ENCODE peak calls at places on chromosomes 11 and 22, in six cellular contexts. One of them, this sample, is unnamed.

GRCh38 chr22:39151329-39151975 is 1.0 kb downstream of the CBX7 start:
- DNase-seq in mesenchymal stem cell: no peak
- DNase-seq in neuronal stem cell: no peak
- DNase-seq in IMR-90: no peak
- DNase-seq in trophoblast cell: no peak
- DNase-seq in H1: no peak
- DNase-seq in this sample: peak; percentile 28

GRCh38 chr22:48354082-48354481 is 1473.6 kb downstream of the BRD1 start:
- DNase-seq in mesenchymal stem cell: no peak
- DNase-seq in neuronal stem cell: no peak
- DNase-seq in IMR-90: no peak
- DNase-seq in trophoblast cell: no peak
- DNase-seq in H1: no peak
- DNase-seq in this sample: no peak

GRCh38 chr11:69520186-69520585 is 38.7 kb downstream of the LINC01488 start:
- DNase-seq in mesenchymal stem cell: no peak
- DNase-seq in neuronal stem cell: no peak
- DNase-seq in IMR-90: peak; percentile 21
- DNase-seq in trophoblast cell: no peak
- DNase-seq in H1: no peak
- DNase-seq in this sample: no peak

GRCh38 chr11:133227674-133228111 is 304.6 kb downstream of the OPCML start:
- DNase-seq in mesenchymal stem cell: no peak
- DNase-seq in neuronal stem cell: no peak
- DNase-seq in IMR-90: no peak
- DNase-seq in trophoblast cell: no peak
- DNase-seq in H1: no peak
- DNase-seq in this sample: peak; percentile 36

GRCh38 chr22:19149962-19150361 is at the start of gene GSC2:
- DNase-seq in mesenchymal stem cell: no peak
- DNase-seq in neuronal stem cell: no peak
- DNase-seq in IMR-90: no peak
- DNase-seq in trophoblast cell: no peak
- DNase-seq in H1: no peak
- DNase-seq in this sample: no peak

GRCh38 chr22:36671398-36671797 is 32.2 kb downstream of the CACNG2 start:
- DNase-seq in mesenchymal stem cell: no peak
- DNase-seq in neuronal stem cell: no peak
- DNase-seq in IMR-90: no peak
- DNase-seq in trophoblast cell: no peak
- DNase-seq in H1: no peak
- DNase-seq in this sample: no peak

GRCh38 chr22:27183474-27183873 is 526.1 kb downstream of the MIAT start:
- DNase-seq in mesenchymal stem cell: no peak
- DNase-seq in neuronal stem cell: no peak
- DNase-seq in IMR-90: no peak
- DNase-seq in trophoblast cell: no peak
- DNase-seq in H1: no peak
- DNase-seq in this sample: no peak

GRCh38 chr22:22519591-22519990 is 479 bp downstream of the ZNF280A start:
- DNase-seq in mesenchymal stem cell: no peak
- DNase-seq in neuronal stem cell: no peak
- DNase-seq in IMR-90: no peak
- DNase-seq in trophoblast cell: no peak
- DNase-seq in H1: no peak
- DNase-seq in this sample: no peak

GRCh38 chr11:8091671-8092070 is 10.7 kb downstream of the TUB start:
- DNase-seq in mesenchymal stem cell: no peak
- DNase-seq in neuronal stem cell: no peak
- DNase-seq in IMR-90: no peak
- DNase-seq in trophoblast cell: no peak
- DNase-seq in H1: no peak
- DNase-seq in this sample: peak; percentile 14

GRCh38 chr11:72609045-72609444 is 65.2 kb downstream of the PDE2A start:
- DNase-seq in mesenchymal stem cell: peak; percentile 32
- DNase-seq in neuronal stem cell: no peak
- DNase-seq in IMR-90: peak; percentile 30
- DNase-seq in trophoblast cell: no peak
- DNase-seq in H1: no peak
- DNase-seq in this sample: no peak

GRCh38 chr11:69534166-69534530 is 52.7 kb downstream of the LINC01488 start:
- DNase-seq in mesenchymal stem cell: no peak
- DNase-seq in neuronal stem cell: no peak
- DNase-seq in IMR-90: no peak
- DNase-seq in trophoblast cell: no peak
- DNase-seq in H1: no peak
- DNase-seq in this sample: no peak

GRCh38 chr11:112689851-112690250 is 271.4 kb upstream of the NCAM1 start:
- DNase-seq in mesenchymal stem cell: no peak
- DNase-seq in neuronal stem cell: no peak
- DNase-seq in IMR-90: no peak
- DNase-seq in trophoblast cell: no peak
- DNase-seq in H1: no peak
- DNase-seq in this sample: no peak

GRCh38 chr11:17273668-17274321 is 2.7 kb upstream of the NUCB2 start:
- DNase-seq in mesenchymal stem cell: no peak
- DNase-seq in neuronal stem cell: no peak
- DNase-seq in IMR-90: no peak
- DNase-seq in trophoblast cell: peak; percentile 10
- DNase-seq in H1: no peak
- DNase-seq in this sample: peak; percentile 67

GRCh38 chr11:18657696-18658095 is 23.6 kb upstream of the SPTY2D1 start:
- DNase-seq in mesenchymal stem cell: no peak
- DNase-seq in neuronal stem cell: no peak
- DNase-seq in IMR-90: no peak
- DNase-seq in trophoblast cell: no peak
- DNase-seq in H1: no peak
- DNase-seq in this sample: no peak

GRCh38 chr11:57597971-57598830 is 716 bp downstream of the SERPING1 start:
- DNase-seq in mesenchymal stem cell: peak; percentile 42
- DNase-seq in neuronal stem cell: peak; percentile 97
- DNase-seq in IMR-90: peak; percentile 24
- DNase-seq in trophoblast cell: peak; percentile 86
- DNase-seq in H1: peak; percentile 75
- DNase-seq in this sample: peak; percentile 94

GRCh38 chr11:84212467-84213390 is 926.6 kb upstream of the CCDC90B start:
- DNase-seq in mesenchymal stem cell: no peak
- DNase-seq in neuronal stem cell: no peak
- DNase-seq in IMR-90: no peak
- DNase-seq in trophoblast cell: no peak
- DNase-seq in H1: no peak
- DNase-seq in this sample: no peak

GRCh38 chr11:73980001-73980960 is 2.4 kb downstream of the UCP2 start:
- DNase-seq in mesenchymal stem cell: peak; percentile 41
- DNase-seq in neuronal stem cell: no peak
- DNase-seq in IMR-90: peak; percentile 20
- DNase-seq in trophoblast cell: no peak
- DNase-seq in H1: no peak
- DNase-seq in this sample: peak; percentile 56

GRCh38 chr22:48923909-48924475 is 903.7 kb downstream of the BRD1 start:
- DNase-seq in mesenchymal stem cell: no peak
- DNase-seq in neuronal stem cell: no peak
- DNase-seq in IMR-90: no peak
- DNase-seq in trophoblast cell: no peak
- DNase-seq in H1: no peak
- DNase-seq in this sample: no peak

GRCh38 chr11:62264004-62264403 is 6.0 kb upstream of the SCGB2A2 start:
- DNase-seq in mesenchymal stem cell: no peak
- DNase-seq in neuronal stem cell: no peak
- DNase-seq in IMR-90: peak; percentile 7
- DNase-seq in trophoblast cell: no peak
- DNase-seq in H1: no peak
- DNase-seq in this sample: no peak

GRCh38 chr11:45756384-45757010 is 48.5 kb upstream of the SLC35C1 start:
- DNase-seq in mesenchymal stem cell: no peak
- DNase-seq in neuronal stem cell: no peak
- DNase-seq in IMR-90: no peak
- DNase-seq in trophoblast cell: no peak
- DNase-seq in H1: no peak
- DNase-seq in this sample: no peak

GRCh38 chr11:88979641-88980040 is 86.1 kb downstream of the GRM5 start:
- DNase-seq in mesenchymal stem cell: peak; percentile 6
- DNase-seq in neuronal stem cell: no peak
- DNase-seq in IMR-90: peak; percentile 76
- DNase-seq in trophoblast cell: no peak
- DNase-seq in H1: no peak
- DNase-seq in this sample: no peak

GRCh38 chr11:69166186-69167115 is 10.7 kb downstream of the SMIM38 start:
- DNase-seq in mesenchymal stem cell: peak; percentile 94
- DNase-seq in neuronal stem cell: no peak
- DNase-seq in IMR-90: peak; percentile 93
- DNase-seq in trophoblast cell: no peak
- DNase-seq in H1: peak; percentile 61
- DNase-seq in this sample: peak; percentile 66

GRCh38 chr11:128802358-128802981 is 64.6 kb downstream of the KCNJ1 start:
- DNase-seq in mesenchymal stem cell: peak; percentile 53
- DNase-seq in neuronal stem cell: peak; percentile 26
- DNase-seq in IMR-90: no peak
- DNase-seq in trophoblast cell: no peak
- DNase-seq in H1: no peak
- DNase-seq in this sample: peak; percentile 68

DNA sequence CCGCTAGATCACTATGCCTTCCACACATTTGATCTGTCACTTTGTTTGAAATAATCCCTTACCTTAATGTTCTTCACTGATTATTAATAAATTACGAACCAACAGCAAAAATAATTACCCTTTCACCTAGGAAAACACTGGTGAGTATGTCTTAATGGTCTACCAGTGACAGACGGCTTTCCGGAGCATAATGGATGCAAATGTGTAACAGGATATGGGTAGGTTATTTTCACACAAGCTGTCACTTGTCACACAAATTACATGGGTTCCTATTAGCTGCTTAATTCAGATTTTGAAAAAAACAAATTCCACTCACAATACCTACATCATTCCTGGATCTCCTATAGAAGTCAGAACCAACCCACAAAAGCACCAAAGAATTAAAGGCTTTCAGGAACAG is 127.9 kb downstream of the WT1 start:
- DNase-seq in mesenchymal stem cell: no peak
- DNase-seq in neuronal stem cell: no peak
- DNase-seq in IMR-90: no peak
- DNase-seq in trophoblast cell: no peak
- DNase-seq in H1: no peak
- DNase-seq in this sample: no peak
- H4K91ac ChIP-seq in mesenchymal stem cell: no peak overlapping the region
- H4K91ac ChIP-seq in neuronal stem cell: no peak overlapping the region
- H4K91ac ChIP-seq in IMR-90: no peak overlapping the region
- H4K91ac ChIP-seq in trophoblast cell: no peak overlapping the region
- H4K91ac ChIP-seq in H1: no peak overlapping the region
- H4K91ac ChIP-seq in this sample: no peak overlapping the region

GRCh38 chr22:42686756-42687491 is 33.7 kb downstream of the A4GALT start:
- DNase-seq in mesenchymal stem cell: no peak
- DNase-seq in neuronal stem cell: no peak
- DNase-seq in IMR-90: no peak
- DNase-seq in trophoblast cell: peak; percentile 71
- DNase-seq in H1: no peak
- DNase-seq in this sample: no peak
- H4K91ac ChIP-seq in mesenchymal stem cell: peak overlapping the region; percentile 72
- H4K91ac ChIP-seq in neuronal stem cell: no peak overlapping the region
- H4K91ac ChIP-seq in IMR-90: peak overlapping the region; percentile 49
- H4K91ac ChIP-seq in trophoblast cell: peak overlapping the region; percentile 41
- H4K91ac ChIP-seq in H1: peak overlapping the region; percentile 80
- H4K91ac ChIP-seq in this sample: no peak overlapping the region

DNA sequence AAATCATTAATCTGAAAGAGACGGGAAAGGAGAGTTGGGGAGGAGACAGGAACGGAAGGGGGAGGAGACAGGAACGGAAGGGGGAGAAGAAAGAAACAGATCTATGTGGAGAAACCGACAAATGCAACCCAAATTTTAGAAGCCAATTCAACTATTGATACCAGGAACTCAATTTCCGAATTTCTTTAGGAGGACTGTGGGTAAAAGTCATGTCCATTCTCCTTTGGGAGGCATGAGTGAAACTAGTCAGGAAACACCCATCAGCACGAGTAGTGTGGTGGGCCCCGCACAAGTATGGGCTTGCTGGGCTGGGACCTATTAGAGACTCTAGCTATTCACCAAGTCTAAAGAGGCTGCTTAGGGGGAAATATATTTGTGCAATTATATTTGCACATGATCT is 18.1 kb downstream of the ANO3 start:
- DNase-seq in mesenchymal stem cell: no peak
- DNase-seq in neuronal stem cell: no peak
- DNase-seq in IMR-90: no peak
- DNase-seq in trophoblast cell: no peak
- DNase-seq in H1: no peak
- DNase-seq in this sample: no peak
- H4K91ac ChIP-seq in mesenchymal stem cell: no peak overlapping the region
- H4K91ac ChIP-seq in neuronal stem cell: no peak overlapping the region
- H4K91ac ChIP-seq in IMR-90: no peak overlapping the region
- H4K91ac ChIP-seq in trophoblast cell: no peak overlapping the region
- H4K91ac ChIP-seq in H1: no peak overlapping the region
- H4K91ac ChIP-seq in this sample: no peak overlapping the region

GRCh38 chr11:43779306-43779705 is 98.8 kb downstream of the HSD17B12 start:
- DNase-seq in mesenchymal stem cell: no peak
- DNase-seq in neuronal stem cell: no peak
- DNase-seq in IMR-90: no peak
- DNase-seq in trophoblast cell: no peak
- DNase-seq in H1: no peak
- DNase-seq in this sample: no peak
- H4K91ac ChIP-seq in mesenchymal stem cell: no peak overlapping the region
- H4K91ac ChIP-seq in neuronal stem cell: no peak overlapping the region
- H4K91ac ChIP-seq in IMR-90: no peak overlapping the region
- H4K91ac ChIP-seq in trophoblast cell: no peak overlapping the region
- H4K91ac ChIP-seq in H1: no peak overlapping the region
- H4K91ac ChIP-seq in this sample: no peak overlapping the region

DNA sequence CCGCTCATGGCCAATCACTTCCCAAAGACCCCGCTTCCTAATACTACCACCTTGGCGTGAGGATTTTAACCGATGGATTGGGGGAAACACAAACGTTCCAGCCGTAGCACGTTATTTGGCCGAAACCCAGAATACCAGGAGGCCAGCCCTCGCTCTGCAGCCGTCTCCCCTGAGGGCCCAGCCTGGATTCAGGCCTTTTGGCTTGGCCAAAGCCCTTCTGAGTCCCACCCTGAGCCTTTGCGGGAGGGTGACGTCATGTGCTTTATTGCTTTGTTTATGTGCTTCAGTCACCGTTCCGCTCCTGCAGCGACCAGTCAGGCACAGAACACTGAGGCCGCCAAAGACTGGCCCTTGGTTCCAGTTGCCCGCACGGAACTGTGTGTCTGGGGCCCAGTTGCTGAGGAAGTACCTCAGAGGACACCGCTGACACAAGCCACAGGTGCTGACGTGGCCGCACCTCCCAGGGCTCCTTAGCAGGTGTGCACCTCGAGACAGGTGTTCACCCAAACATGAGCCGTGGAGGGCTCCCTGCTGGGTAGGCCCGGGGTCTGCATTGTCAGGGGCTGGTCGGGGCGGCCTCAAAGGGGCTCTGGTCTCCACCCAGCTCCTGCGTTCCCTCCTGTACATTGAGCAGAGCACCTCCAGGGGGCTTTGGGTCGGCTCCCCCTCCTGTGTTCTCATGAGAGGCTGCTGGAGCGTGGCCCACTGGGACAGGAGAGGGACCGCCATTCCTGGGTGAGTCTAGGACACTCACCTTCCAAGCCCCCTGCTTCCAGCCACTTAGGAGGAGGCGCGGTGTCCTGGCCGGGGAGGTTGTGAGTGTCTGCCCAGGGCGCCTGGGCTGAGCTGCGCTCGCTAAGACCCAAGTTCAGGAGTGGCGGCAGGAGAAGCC is 376.7 kb downstream of the TBC1D22A start:
- DNase-seq in mesenchymal stem cell: no peak
- DNase-seq in neuronal stem cell: no peak
- DNase-seq in IMR-90: no peak
- DNase-seq in trophoblast cell: no peak
- DNase-seq in H1: no peak
- DNase-seq in this sample: no peak
- H4K91ac ChIP-seq in mesenchymal stem cell: no peak overlapping the region
- H4K91ac ChIP-seq in neuronal stem cell: no peak overlapping the region
- H4K91ac ChIP-seq in IMR-90: no peak overlapping the region
- H4K91ac ChIP-seq in trophoblast cell: no peak overlapping the region
- H4K91ac ChIP-seq in H1: no peak overlapping the region
- H4K91ac ChIP-seq in this sample: no peak overlapping the region